ENCODE peak calls at places on chromosomes 11 and 22, in four cellular contexts. C is K562, R is A549, Z is HepG2. K is an unnamed sample.

GRCh38 chr22:44537016-44537936 is 39.2 kb upstream of the RTL6 start:
- DNase-seq in C (no peak), R (no peak), Z (no peak), K (no peak)

GRCh38 chr11:45180888-45181594 is 34.6 kb downstream of the PRDM11 start:
- DNase-seq in C (peak; percentile 86), R (peak; percentile 89), Z (no peak), K (peak; percentile 41)

GRCh38 chr11:132072880-132073213 is 702.4 kb downstream of the NTM start:
- DNase-seq in C (no peak), R (no peak), Z (no peak), K (peak; percentile 73)

GRCh38 chr11:91299980-91300379 is 924.6 kb upstream of the FAT3 start:
- DNase-seq in C (no peak), R (no peak), Z (no peak), K (peak; percentile 59)

GRCh38 chr11:121240650-121241299 is 51.8 kb upstream of the SC5D start:
- DNase-seq in C (no peak), R (no peak), Z (no peak), K (no peak)

GRCh38 chr11:73197348-73197747 is 20.7 kb upstream of the P2RY2 start:
- DNase-seq in C (no peak), R (no peak), Z (no peak), K (no peak)

GRCh38 chr11:45857834-45858492 is 10.7 kb downstream of the CRY2 start:
- DNase-seq in C (no peak), R (no peak), Z (no peak), K (peak; percentile 84)

GRCh38 chr11:75326439-75326810 is 25.0 kb downstream of the ARRB1 start:
- DNase-seq in C (no peak), R (no peak), Z (no peak), K (no peak)

GRCh38 chr11:71940561-71941219 is 11.8 kb downstream of the RNF121 start:
- DNase-seq in C (no peak), R (no peak), Z (no peak), K (no peak)

GRCh38 chr22:43013355-43014061 is 1.4 kb downstream of the PACSIN2 start:
- DNase-seq in C (no peak), R (no peak), Z (peak; percentile 27), K (no peak)

GRCh38 chr11:126853732-126854131 is 146.8 kb downstream of the KIRREL3 start:
- DNase-seq in C (no peak), R (peak; percentile 7), Z (no peak), K (peak; percentile 78)

GRCh38 chr11:16933756-16934603 is 80.2 kb downstream of the PLEKHA7 start:
- DNase-seq in C (no peak), R (no peak), Z (no peak), K (no peak)

GRCh38 chr11:116738975-116739374 is 33.8 kb downstream of the BUD13 start:
- DNase-seq in C (no peak), R (no peak), Z (no peak), K (no peak)

GRCh38 chr11:34416746-34417145 is 22.0 kb upstream of the CAT start:
- DNase-seq in C (no peak), R (no peak), Z (no peak), K (no peak)

GRCh38 chr22:23547818-23548500 is 32.1 kb downstream of the IGLL1 start:
- DNase-seq in C (no peak), R (no peak), Z (no peak), K (no peak)

GRCh38 chr22:44458044-44459020 is 39.7 kb downstream of the RTL6 start:
- DNase-seq in C (no peak), R (no peak), Z (no peak), K (no peak)

GRCh38 chr11:94895451-94895850 is 77.9 kb downstream of the CWC15 start:
- DNase-seq in C (peak; percentile 1), R (no peak), Z (no peak), K (peak; percentile 80)

GRCh38 chr11:4699697-4700435 is 2.2 kb upstream of the OR51E2 start:
- DNase-seq in C (no peak), R (no peak), Z (no peak), K (no peak)

GRCh38 chr22:38872831-38873248 is 824 bp upstream of the CBX6 start:
- DNase-seq in C (peak; percentile 53), R (peak; percentile 59), Z (no peak), K (peak; percentile 32)

GRCh38 chr22:19223617-19224016 is 45.1 kb upstream of the SLC25A1 start:
- DNase-seq in C (no peak), R (no peak), Z (no peak), K (no peak)

GRCh38 chr11:9808943-9809342 is 145.1 kb downstream of the SWAP70 start:
- DNase-seq in C (no peak), R (no peak), Z (peak; percentile 28), K (no peak)

GRCh38 chr22:49702068-49702397 is 125.6 kb downstream of the BRD1 start:
- DNase-seq in C (no peak), R (no peak), Z (no peak), K (no peak)

GRCh38 chr22:18056161-18056666 is 21.6 kb upstream of the PEX26 start:
- DNase-seq in C (no peak), R (no peak), Z (peak; percentile 77), K (peak; percentile 76)

GRCh38 chr11:105867742-105868141 is 154.3 kb downstream of the MSANTD4 start:
- DNase-seq in C (no peak), R (no peak), Z (no peak), K (peak; percentile 4)

GRCh38 chr11:119699227-119699626 is 29.8 kb downstream of the NECTIN1 start:
- DNase-seq in C (no peak), R (no peak), Z (peak; percentile 76), K (no peak)

GRCh38 chr11:79406376-79406775 is 34.5 kb downstream of the TENM4 start:
- DNase-seq in C (no peak), R (no peak), Z (no peak), K (no peak)
- TF ChIP-seq MAZ in C (no peak), R (no peak), Z (no peak), K (no peak)

DNA sequence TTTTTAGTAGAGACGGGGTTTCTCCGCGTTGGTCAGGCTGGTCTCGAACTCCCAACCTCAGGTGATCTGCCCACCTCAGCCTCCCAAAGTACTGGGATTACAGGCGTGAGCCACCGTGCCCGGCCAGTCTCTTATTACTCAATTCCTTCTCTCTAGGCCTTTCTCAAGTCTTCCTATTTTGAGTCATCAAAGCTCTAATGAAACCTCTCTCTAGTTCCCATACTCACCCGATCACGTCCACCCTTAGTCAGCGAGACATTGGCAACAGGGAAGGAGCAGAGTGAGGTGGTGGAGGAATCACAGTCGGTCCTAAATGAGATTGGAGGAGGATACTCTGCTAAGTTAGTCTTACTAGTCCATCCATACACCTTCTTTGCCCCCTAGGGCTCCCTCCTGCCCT is 5.0 kb downstream of the BSCL2 start:
- DNase-seq in C (no peak), R (no peak), Z (no peak), K (no peak)
- TF ChIP-seq MAZ in C (no peak), R (no peak), Z (no peak), K (no peak)

DNA sequence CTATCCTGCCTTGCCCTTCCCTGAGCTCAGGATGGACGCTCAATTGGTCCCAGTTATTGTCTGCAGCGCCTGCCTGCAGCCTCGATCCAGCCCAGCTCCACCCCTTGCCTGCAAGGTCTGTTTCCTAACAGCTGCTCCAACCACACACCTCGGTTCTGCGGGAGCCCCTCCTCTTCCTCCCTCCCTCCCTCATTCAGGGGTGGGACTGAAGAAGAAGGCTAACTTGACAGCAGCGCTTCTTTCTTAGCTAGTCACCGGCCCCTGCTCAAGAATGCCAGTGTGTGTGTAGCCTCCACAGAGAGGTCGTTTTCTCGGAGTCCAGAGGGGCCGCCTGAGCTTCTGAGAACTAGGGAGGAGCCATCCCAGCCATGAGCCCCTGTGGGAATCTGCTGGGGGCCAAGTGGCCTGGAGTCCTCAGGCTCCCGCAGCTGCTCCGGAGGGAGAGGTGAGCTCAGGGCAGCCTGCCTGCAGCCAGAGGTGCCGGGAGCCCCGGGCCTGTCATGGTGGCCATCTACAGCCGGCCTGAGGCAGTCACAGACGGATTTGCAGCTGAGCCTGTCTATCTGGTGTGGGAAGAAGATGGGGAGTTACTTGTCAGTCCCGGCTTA is 36.1 kb downstream of the LIMK2 start:
- DNase-seq in C (peak; percentile 76), R (no peak), Z (no peak), K (peak; percentile 94)
- TF ChIP-seq MAZ in C (no peak), R (no peak), Z (no peak), K (peak; percentile 96)

GRCh38 chr11:122317337-122317736 is 201.3 kb upstream of the BLID start:
- DNase-seq in C (no peak), R (no peak), Z (no peak), K (peak; percentile 87)
- TF ChIP-seq MAZ in C (no peak), R (no peak), Z (no peak), K (no peak)

DNA sequence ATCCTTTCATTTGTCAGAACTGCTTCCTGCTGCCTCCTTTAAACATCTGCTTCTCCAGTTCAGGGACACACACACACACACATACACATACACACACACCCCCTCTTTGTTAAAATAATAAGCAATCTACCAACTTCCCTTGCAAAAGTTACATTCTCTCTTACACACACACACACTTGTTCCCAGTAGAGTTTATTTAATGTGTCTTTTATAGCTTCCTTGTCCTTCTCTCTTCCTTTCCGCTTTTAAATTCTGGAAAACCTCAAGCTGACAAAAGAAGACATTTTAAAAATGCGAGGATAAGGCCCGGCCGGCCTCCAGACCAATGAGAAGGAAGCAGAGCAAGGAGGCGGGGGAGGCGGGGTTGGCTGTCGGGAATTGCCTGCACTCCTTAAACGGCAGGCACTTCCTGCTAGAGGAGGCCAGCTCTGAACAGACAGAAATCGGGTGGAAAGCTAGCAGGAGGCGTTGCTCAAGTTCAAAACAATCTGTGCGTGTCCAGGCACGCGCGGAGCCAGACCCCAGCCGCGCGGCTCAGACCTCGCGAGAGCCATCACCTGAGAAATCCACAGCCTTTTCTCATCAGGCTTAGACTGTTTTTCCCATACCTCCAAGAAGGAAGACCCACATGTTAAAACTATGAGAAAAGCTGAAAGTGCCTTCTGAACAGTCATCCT is 99.9 kb downstream of the MAML2 start:
- DNase-seq in C (peak; percentile 92), R (peak; percentile 83), Z (peak; percentile 37), K (peak; percentile 98)
- TF ChIP-seq MAZ in C (no peak), R (no peak), Z (no peak), K (peak; percentile 33)

GRCh38 chr11:1497600-1497999 is 11.0 kb upstream of the MOB2 start:
- DNase-seq in C (no peak), R (no peak), Z (no peak), K (no peak)

GRCh38 chr11:1493650-1494244 is 7.2 kb upstream of the MOB2 start:
- DNase-seq in C (no peak), R (no peak), Z (no peak), K (no peak)

GRCh38 chr11:1498262-1498661 is 11.7 kb upstream of the MOB2 start:
- DNase-seq in C (no peak), R (no peak), Z (no peak), K (no peak)

GRCh38 chr11:1491379-1491778 is 4.8 kb upstream of the MOB2 start:
- DNase-seq in C (no peak), R (no peak), Z (no peak), K (no peak)

DNA sequence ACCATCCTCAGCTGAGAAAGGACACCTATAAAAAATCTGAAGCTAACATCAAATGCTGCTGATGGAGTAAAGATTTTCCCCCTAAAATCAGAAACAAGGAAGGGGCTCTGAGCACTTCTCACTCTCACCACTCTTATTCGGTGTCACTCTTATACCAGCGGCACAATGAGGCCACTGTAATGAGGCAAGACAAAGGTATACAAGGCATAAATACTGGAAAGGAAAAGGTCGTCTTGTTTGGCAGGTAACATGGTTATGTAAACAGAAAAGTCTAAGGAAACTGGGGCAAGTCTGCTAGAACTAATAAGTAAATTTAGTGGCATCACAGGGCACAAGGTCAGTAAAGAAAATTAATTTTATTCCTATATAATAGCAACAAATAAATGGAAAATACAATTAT is 8.1 kb upstream of the MOB2 start:
- DNase-seq in C (no peak), R (no peak), Z (no peak), K (no peak)
- TF ChIP-seq MAZ in C (no peak), R (no peak), Z (no peak), K (no peak)

K was measured in IMR-90.